ENCODE peak calls at places on chromosomes 16 and 17, in seven cellular contexts. G is tibial nerve; B is H9; O is MM.1S; L is CD4-positive, alpha-beta memory T cell; H is A549; N is lower lobe of right lung. T is an unnamed sample. For H3K4me1, the result is how much of the 10 kb centered on the place peaks cover.

GRCh38 chr16:17173134-17173729 is 297.5 kb downstream of the XYLT1 start:
- DNase-seq in H (no peak), L (no peak), B (no peak), O (no peak), G (peak), N (peak), T (peak)

GRCh38 chr17:81480140-81480917 is 32.3 kb downstream of the ACTG1 start:
- DNase-seq in G (peak), O (no peak), B (no peak), L (no peak), N (no peak), H (peak), T (no peak)

GRCh38 chr17:76414334-76415295 is 30.2 kb downstream of the SPHK1 start:
- DNase-seq in N (no peak), L (no peak), H (no peak), B (no peak), O (no peak), G (peak), T (peak)

GRCh38 chr17:82892869-82893565 is 53.2 kb upstream of the ZNF750 start:
- DNase-seq in G (no peak), L (peak), N (peak), B (no peak), O (no peak), H (no peak), T (peak)

GRCh38 chr16:86355538-86355937 is 154.8 kb upstream of the FOXF1 start:
- DNase-seq in H (no peak), B (no peak), L (no peak), O (no peak), G (no peak), N (no peak), T (no peak)

GRCh38 chr16:88982286-88983084 is 5.5 kb upstream of the CBFA2T3 start:
- DNase-seq in O (no peak), B (no peak), H (no peak), L (no peak), G (no peak), N (no peak), T (no peak)

GRCh38 chr17:48162946-48163506 is 55.5 kb downstream of the SNX11 start:
- DNase-seq in N (no peak), G (no peak), L (no peak), B (no peak), H (peak), O (peak), T (no peak)

GRCh38 chr17:55577011-55577586 is 65.8 kb upstream of the SMIM36 start:
- DNase-seq in H (no peak), B (no peak), O (peak), L (peak), N (peak), G (peak), T (peak)

GRCh38 chr17:17669081-17669850 is 12.0 kb upstream of the RAI1 start:
- DNase-seq in O (no peak), G (no peak), N (no peak), H (no peak), B (no peak), L (no peak), T (no peak)

GRCh38 chr16:21033707-21034106 is 116.9 kb downstream of the DNAH3 start:
- DNase-seq in N (no peak), L (no peak), H (no peak), B (no peak), G (no peak), O (no peak), T (no peak)

GRCh38 chr17:60601443-60602384 is 1.7 kb downstream of the PPM1D start:
- DNase-seq in H (peak), N (no peak), G (peak), L (peak), O (peak), B (peak), T (peak)

GRCh38 chr16:13138528-13138927 is 237.1 kb downstream of the SHISA9 start:
- DNase-seq in N (no peak), L (no peak), G (no peak), B (no peak), H (no peak), O (no peak), T (no peak)

GRCh38 chr17:7491583-7491982 is 7.4 kb downstream of the POLR2A start:
- DNase-seq in H (no peak), N (no peak), G (no peak), O (no peak), B (no peak), L (no peak), T (no peak)

GRCh38 chr17:77609553-77610517 is 348.7 kb upstream of the TNRC6C start:
- DNase-seq in B (peak), H (no peak), N (no peak), L (peak), G (no peak), O (peak), T (no peak)

GRCh38 chr16:55294947-55295346 is 29.1 kb upstream of the IRX6 start:
- DNase-seq in H (no peak), O (no peak), B (no peak), N (no peak), G (no peak), L (no peak), T (peak)

GRCh38 chr16:66116163-66116792 is 250.2 kb upstream of the CDH5 start:
- DNase-seq in B (no peak), H (no peak), O (no peak), G (no peak), N (no peak), L (no peak), T (no peak)

GRCh38 chr16:80556481-80556880 is 15.7 kb downstream of the DYNLRB2 start:
- DNase-seq in H (no peak), N (no peak), G (no peak), O (no peak), L (no peak), B (no peak), T (no peak)

GRCh38 chr17:21039839-21040575 is 2.8 kb downstream of the USP22 start:
- DNase-seq in B (no peak), L (peak), O (peak), G (no peak), N (no peak), H (peak), T (no peak)

GRCh38 chr16:9138731-9139501 is 47.5 kb downstream of the HAPSTR1 start:
- DNase-seq in O (peak), L (peak), N (peak), G (peak), H (peak), B (peak), T (peak)

GRCh38 chr17:36590082-36590481 is 1.6 kb upstream of the DHRS11 start:
- DNase-seq in B (no peak), H (no peak), L (no peak), N (no peak), G (no peak), O (no peak), T (no peak)

GRCh38 chr16:18932243-18932997 is 6.2 kb upstream of the SMG1 start:
- DNase-seq in B (no peak), N (no peak), L (no peak), O (no peak), G (no peak), H (no peak), T (no peak)

GRCh38 chr16:74107795-74108610 is 188.6 kb upstream of the PSMD7 start:
- DNase-seq in N (peak), L (no peak), G (peak), B (peak), H (peak), O (peak), T (no peak)

GRCh38 chr16:27314161-27314723 is 468 bp downstream of the IL4R start:
- DNase-seq in B (no peak), O (no peak), H (peak), N (peak), L (peak), G (no peak), T (peak)
- H3K4me1 ChIP-seq in B (under half), O (under half), H (under half), N (half or more), L (half or more), G (under half), T (under half)

GRCh38 chr16:68768170-68768569 is 31.1 kb downstream of the CDH1 start:
- DNase-seq in L (no peak), B (no peak), N (no peak), O (no peak), G (no peak), H (no peak), T (no peak)

GRCh38 chr16:68759062-68759461 is 22.0 kb downstream of the CDH1 start:
- DNase-seq in N (no peak), H (no peak), G (no peak), O (no peak), B (no peak), L (no peak), T (no peak)

GRCh38 chr16:68760671-68761275 is 23.7 kb downstream of the CDH1 start:
- DNase-seq in L (no peak), N (no peak), H (peak), O (peak), B (no peak), G (no peak), T (no peak)

GRCh38 chr16:68764866-68765265 is 27.8 kb downstream of the CDH1 start:
- DNase-seq in G (no peak), B (no peak), H (no peak), N (no peak), O (no peak), L (peak), T (no peak)

GRCh38 chr16:68762996-68763756 is 26.1 kb downstream of the CDH1 start:
- DNase-seq in L (no peak), G (no peak), B (peak), H (no peak), O (no peak), N (no peak), T (no peak)
- H3K4me1 ChIP-seq in L (under half), G (under half), B (under half), H (under half), O (under half), N (under half), T (under half)

GRCh38 chr16:2712063-2712441 is 8.0 kb downstream of the PRSS27 start:
- DNase-seq in L (no peak), B (no peak), N (no peak), H (no peak), O (no peak), G (no peak), T (no peak)

GRCh38 chr16:2713985-2714774 is 5.8 kb downstream of the PRSS27 start:
- DNase-seq in O (no peak), N (no peak), L (no peak), G (no peak), H (no peak), B (no peak), T (no peak)

GRCh38 chr16:2713523-2713922 is 6.5 kb downstream of the PRSS27 start:
- DNase-seq in N (no peak), B (no peak), G (no peak), O (no peak), H (no peak), L (no peak), T (no peak)

GRCh38 chr16:2711370-2712062 is 8.5 kb downstream of the PRSS27 start:
- DNase-seq in L (no peak), B (no peak), H (no peak), N (no peak), G (no peak), O (no peak), T (no peak)

GRCh38 chr16:2712546-2712945 is 7.5 kb downstream of the PRSS27 start:
- DNase-seq in G (no peak), L (no peak), H (no peak), N (no peak), B (no peak), O (no peak), T (no peak)
- H3K4me1 ChIP-seq in G (under half), L (under half), H (under half), N (under half), B (under half), O (under half), T (under half)

GRCh38 chr17:43660816-43661493 is 767 bp downstream of the MEOX1 start:
- DNase-seq in N (no peak), O (no peak), L (no peak), G (no peak), H (no peak), B (no peak), T (peak)
- H3K4me1 ChIP-seq in N (under half), O (under half), L (half or more), G (under half), H (under half), B (under half), T (under half)

GRCh38 chr17:1002771-1003555 is 6.0 kb downstream of the TIMM22 start:
- DNase-seq in B (no peak), N (no peak), O (no peak), L (no peak), G (no peak), H (no peak), T (no peak)
- H3K4me1 ChIP-seq in B (under half), N (half or more), O (under half), L (under half), G (half or more), H (under half), T (half or more)

GRCh38 chr17:34706029-34706428 is 126.6 kb downstream of the TMEM132E start:
- DNase-seq in B (peak), L (no peak), N (no peak), H (no peak), G (no peak), O (peak), T (no peak)
- H3K4me1 ChIP-seq in B (under half), L (under half), N (under half), H (under half), G (under half), O (under half), T (under half)

T was measured in heart left ventricle.